ENCODE peak calls at places on chromosome 22, in eight cellular contexts. One of them, this sample, is unnamed.
A peak's percentile ranks its signal among the peaks of the same experiment; 100 is the strongest.

GRCh38 chr22:32080904-32081303 is 37.8 kb downstream of the SLC5A1 start:
- DNase-seq in mammary epithelial cell: peak; percentile 66
- DNase-seq in retinal pigment epithelial cell: no peak
- DNase-seq in brain microvascular endothelial cell: peak; percentile 36
- DNase-seq in GM13976: peak; percentile 62
- DNase-seq in kidney epithelial cell: no peak
- DNase-seq in Calu3: peak; percentile 55
- DNase-seq in A673: peak; percentile 69
- DNase-seq in this sample: peak; percentile 76

GRCh38 chr22:22877523-22878210 is 9.9 kb upstream of the IGLL5 start:
- DNase-seq in brain microvascular endothelial cell: peak; percentile 36
- DNase-seq in mammary epithelial cell: peak; percentile 17
- DNase-seq in GM13976: peak; percentile 57
- DNase-seq in Calu3: peak; percentile 79
- DNase-seq in A673: peak; percentile 76
- DNase-seq in kidney epithelial cell: peak; percentile 1
- DNase-seq in retinal pigment epithelial cell: peak; percentile 0
- DNase-seq in this sample: peak; percentile 83

GRCh38 chr22:45823331-45823730 is 151.7 kb downstream of the ATXN10 start:
- DNase-seq in Calu3: no peak
- DNase-seq in A673: no peak
- DNase-seq in kidney epithelial cell: no peak
- DNase-seq in mammary epithelial cell: no peak
- DNase-seq in brain microvascular endothelial cell: no peak
- DNase-seq in retinal pigment epithelial cell: no peak
- DNase-seq in GM13976: no peak
- DNase-seq in this sample: no peak

GRCh38 chr22:23380230-23380573 is 199.9 kb downstream of the IGLL1 start:
- DNase-seq in kidney epithelial cell: no peak
- DNase-seq in brain microvascular endothelial cell: no peak
- DNase-seq in mammary epithelial cell: no peak
- DNase-seq in Calu3: no peak
- DNase-seq in retinal pigment epithelial cell: no peak
- DNase-seq in A673: peak; percentile 37
- DNase-seq in GM13976: no peak
- DNase-seq in this sample: no peak

GRCh38 chr22:17785185-17786184 is 11.2 kb upstream of the BID start:
- DNase-seq in retinal pigment epithelial cell: no peak
- DNase-seq in brain microvascular endothelial cell: no peak
- DNase-seq in Calu3: peak; percentile 92
- DNase-seq in GM13976: peak; percentile 71
- DNase-seq in A673: peak; percentile 50
- DNase-seq in kidney epithelial cell: no peak
- DNase-seq in mammary epithelial cell: peak; percentile 39
- DNase-seq in this sample: peak; percentile 55

GRCh38 chr22:41822289-41823057 is 10.4 kb upstream of the SREBF2 start:
- DNase-seq in kidney epithelial cell: no peak
- DNase-seq in GM13976: peak; percentile 72
- DNase-seq in mammary epithelial cell: peak; percentile 86
- DNase-seq in Calu3: peak; percentile 40
- DNase-seq in brain microvascular endothelial cell: peak; percentile 61
- DNase-seq in A673: peak; percentile 64
- DNase-seq in retinal pigment epithelial cell: peak; percentile 42
- DNase-seq in this sample: peak; percentile 71

GRCh38 chr22:27667121-27667843 is 134.3 kb downstream of the MN1 start:
- DNase-seq in GM13976: no peak
- DNase-seq in mammary epithelial cell: no peak
- DNase-seq in Calu3: no peak
- DNase-seq in brain microvascular endothelial cell: no peak
- DNase-seq in kidney epithelial cell: peak; percentile 42
- DNase-seq in retinal pigment epithelial cell: no peak
- DNase-seq in A673: no peak
- DNase-seq in this sample: no peak

GRCh38 chr22:29259253-29259899 is 8.4 kb downstream of the RHBDD3 start:
- DNase-seq in GM13976: peak; percentile 37
- DNase-seq in kidney epithelial cell: no peak
- DNase-seq in Calu3: no peak
- DNase-seq in retinal pigment epithelial cell: no peak
- DNase-seq in mammary epithelial cell: no peak
- DNase-seq in A673: no peak
- DNase-seq in brain microvascular endothelial cell: no peak
- DNase-seq in this sample: no peak

GRCh38 chr22:45911601-45912271 is 65.2 kb downstream of the WNT7B start:
- DNase-seq in mammary epithelial cell: peak; percentile 67
- DNase-seq in kidney epithelial cell: no peak
- DNase-seq in A673: no peak
- DNase-seq in GM13976: no peak
- DNase-seq in Calu3: peak; percentile 81
- DNase-seq in retinal pigment epithelial cell: no peak
- DNase-seq in brain microvascular endothelial cell: no peak
- DNase-seq in this sample: peak; percentile 95

GRCh38 chr22:17931400-17931825 is 92.9 kb downstream of the MICAL3 start:
- DNase-seq in GM13976: no peak
- DNase-seq in Calu3: no peak
- DNase-seq in A673: no peak
- DNase-seq in kidney epithelial cell: no peak
- DNase-seq in brain microvascular endothelial cell: no peak
- DNase-seq in retinal pigment epithelial cell: no peak
- DNase-seq in mammary epithelial cell: no peak
- DNase-seq in this sample: peak; percentile 49

GRCh38 chr22:35399114-35399677 is 744 bp upstream of the MCM5 start:
- DNase-seq in GM13976: no peak
- DNase-seq in retinal pigment epithelial cell: no peak
- DNase-seq in brain microvascular endothelial cell: no peak
- DNase-seq in A673: peak; percentile 16
- DNase-seq in Calu3: peak; percentile 12
- DNase-seq in mammary epithelial cell: no peak
- DNase-seq in kidney epithelial cell: no peak
- DNase-seq in this sample: peak; percentile 13

GRCh38 chr22:22752199-22752555 is 107.8 kb downstream of the GGTLC2 start:
- DNase-seq in A673: no peak
- DNase-seq in retinal pigment epithelial cell: no peak
- DNase-seq in GM13976: no peak
- DNase-seq in mammary epithelial cell: no peak
- DNase-seq in brain microvascular endothelial cell: no peak
- DNase-seq in kidney epithelial cell: no peak
- DNase-seq in Calu3: no peak
- DNase-seq in this sample: no peak

GRCh38 chr22:29716814-29717213 is 3.0 kb upstream of the CABP7 start:
- DNase-seq in retinal pigment epithelial cell: no peak
- DNase-seq in Calu3: peak; percentile 89
- DNase-seq in kidney epithelial cell: peak; percentile 58
- DNase-seq in mammary epithelial cell: peak; percentile 59
- DNase-seq in A673: peak; percentile 59
- DNase-seq in GM13976: peak; percentile 74
- DNase-seq in brain microvascular endothelial cell: peak; percentile 66
- DNase-seq in this sample: peak; percentile 71

GRCh38 chr22:43561421-43562178 is 149.8 kb downstream of the MPPED1 start:
- DNase-seq in mammary epithelial cell: no peak
- DNase-seq in retinal pigment epithelial cell: no peak
- DNase-seq in Calu3: no peak
- DNase-seq in brain microvascular endothelial cell: no peak
- DNase-seq in A673: no peak
- DNase-seq in kidney epithelial cell: no peak
- DNase-seq in GM13976: no peak
- DNase-seq in this sample: no peak

GRCh38 chr22:28728621-28729313 is 12.9 kb downstream of the CHEK2 start:
- DNase-seq in Calu3: no peak
- DNase-seq in retinal pigment epithelial cell: no peak
- DNase-seq in A673: no peak
- DNase-seq in brain microvascular endothelial cell: no peak
- DNase-seq in GM13976: no peak
- DNase-seq in mammary epithelial cell: peak; percentile 30
- DNase-seq in kidney epithelial cell: no peak
- DNase-seq in this sample: peak; percentile 55

GRCh38 chr22:40920526-40920925 is 30.7 kb upstream of the RBX1 start:
- DNase-seq in retinal pigment epithelial cell: no peak
- DNase-seq in mammary epithelial cell: no peak
- DNase-seq in GM13976: no peak
- DNase-seq in brain microvascular endothelial cell: no peak
- DNase-seq in kidney epithelial cell: no peak
- DNase-seq in A673: no peak
- DNase-seq in Calu3: no peak
- DNase-seq in this sample: no peak

GRCh38 chr22:24333301-24333700 is 62.7 kb downstream of the SPECC1L start:
- DNase-seq in Calu3: no peak
- DNase-seq in brain microvascular endothelial cell: peak; percentile 44
- DNase-seq in retinal pigment epithelial cell: no peak
- DNase-seq in kidney epithelial cell: no peak
- DNase-seq in GM13976: no peak
- DNase-seq in A673: no peak
- DNase-seq in mammary epithelial cell: peak; percentile 54
- DNase-seq in this sample: no peak

GRCh38 chr22:17547995-17548755 is 15.1 kb upstream of the SLC25A18 start:
- DNase-seq in Calu3: no peak
- DNase-seq in retinal pigment epithelial cell: no peak
- DNase-seq in brain microvascular endothelial cell: no peak
- DNase-seq in mammary epithelial cell: no peak
- DNase-seq in GM13976: no peak
- DNase-seq in A673: no peak
- DNase-seq in kidney epithelial cell: no peak
- DNase-seq in this sample: no peak

GRCh38 chr22:25143161-25144076 is 56.2 kb upstream of the CRYBB3 start:
- DNase-seq in kidney epithelial cell: no peak
- DNase-seq in Calu3: no peak
- DNase-seq in GM13976: no peak
- DNase-seq in brain microvascular endothelial cell: no peak
- DNase-seq in retinal pigment epithelial cell: no peak
- DNase-seq in A673: no peak
- DNase-seq in mammary epithelial cell: no peak
- DNase-seq in this sample: no peak

GRCh38 chr22:38461057-38461413 is 6.0 kb upstream of the KCNJ4 start:
- DNase-seq in kidney epithelial cell: no peak
- DNase-seq in mammary epithelial cell: no peak
- DNase-seq in A673: peak; percentile 46
- DNase-seq in retinal pigment epithelial cell: no peak
- DNase-seq in GM13976: no peak
- DNase-seq in brain microvascular endothelial cell: no peak
- DNase-seq in Calu3: no peak
- DNase-seq in this sample: no peak

GRCh38 chr22:23237201-23237798 is 57.0 kb downstream of the BCR start:
- DNase-seq in kidney epithelial cell: no peak
- DNase-seq in Calu3: no peak
- DNase-seq in GM13976: no peak
- DNase-seq in brain microvascular endothelial cell: no peak
- DNase-seq in mammary epithelial cell: no peak
- DNase-seq in A673: peak; percentile 73
- DNase-seq in retinal pigment epithelial cell: no peak
- DNase-seq in this sample: no peak

GRCh38 chr22:46066691-46067090 is 83.6 kb upstream of the PPARA start:
- DNase-seq in kidney epithelial cell: no peak
- DNase-seq in GM13976: no peak
- DNase-seq in A673: peak; percentile 51
- DNase-seq in retinal pigment epithelial cell: no peak
- DNase-seq in Calu3: no peak
- DNase-seq in brain microvascular endothelial cell: no peak
- DNase-seq in mammary epithelial cell: peak; percentile 74
- DNase-seq in this sample: peak; percentile 78

GRCh38 chr22:31160328-31160978 is 471 bp downstream of the RNF185 start:
- DNase-seq in Calu3: no peak
- DNase-seq in brain microvascular endothelial cell: no peak
- DNase-seq in GM13976: no peak
- DNase-seq in kidney epithelial cell: no peak
- DNase-seq in mammary epithelial cell: no peak
- DNase-seq in A673: peak; percentile 34
- DNase-seq in retinal pigment epithelial cell: no peak
- DNase-seq in this sample: no peak

GRCh38 chr22:42986115-42986514 is 28.8 kb downstream of the PACSIN2 start:
- DNase-seq in brain microvascular endothelial cell: no peak
- DNase-seq in A673: no peak
- DNase-seq in Calu3: no peak
- DNase-seq in kidney epithelial cell: no peak
- DNase-seq in retinal pigment epithelial cell: no peak
- DNase-seq in mammary epithelial cell: no peak
- DNase-seq in GM13976: no peak
- DNase-seq in this sample: no peak

GRCh38 chr22:46637711-46638600 is 17.8 kb downstream of the GRAMD4 start:
- DNase-seq in kidney epithelial cell: no peak
- DNase-seq in Calu3: no peak
- DNase-seq in retinal pigment epithelial cell: no peak
- DNase-seq in mammary epithelial cell: no peak
- DNase-seq in brain microvascular endothelial cell: no peak
- DNase-seq in A673: no peak
- DNase-seq in GM13976: no peak
- DNase-seq in this sample: no peak

GRCh38 chr22:39559456-39560105 is 11.0 kb upstream of the CACNA1I start:
- DNase-seq in kidney epithelial cell: no peak
- DNase-seq in mammary epithelial cell: no peak
- DNase-seq in brain microvascular endothelial cell: no peak
- DNase-seq in A673: no peak
- DNase-seq in Calu3: peak; percentile 65
- DNase-seq in retinal pigment epithelial cell: no peak
- DNase-seq in GM13976: peak; percentile 70
- DNase-seq in this sample: no peak
- TF ChIP-seq CTCF in kidney epithelial cell: peak; percentile 66
- TF ChIP-seq CTCF in mammary epithelial cell: peak; percentile 55
- TF ChIP-seq CTCF in brain microvascular endothelial cell: peak; percentile 73
- TF ChIP-seq CTCF in A673: peak; percentile 59
- TF ChIP-seq CTCF in Calu3: peak; percentile 78
- TF ChIP-seq CTCF in retinal pigment epithelial cell: peak; percentile 68
- TF ChIP-seq CTCF in GM13976: peak; percentile 62
- TF ChIP-seq CTCF in this sample: peak; percentile 39

GRCh38 chr22:44702479-44703219 is 645 bp downstream of the PRR5 start:
- DNase-seq in brain microvascular endothelial cell: peak; percentile 17
- DNase-seq in GM13976: no peak
- DNase-seq in mammary epithelial cell: peak; percentile 36
- DNase-seq in A673: peak; percentile 67
- DNase-seq in retinal pigment epithelial cell: no peak
- DNase-seq in Calu3: peak; percentile 52
- DNase-seq in kidney epithelial cell: no peak
- DNase-seq in this sample: peak; percentile 16
- TF ChIP-seq CTCF in brain microvascular endothelial cell: peak; percentile 35
- TF ChIP-seq CTCF in GM13976: no peak
- TF ChIP-seq CTCF in mammary epithelial cell: peak; percentile 10
- TF ChIP-seq CTCF in A673: no peak
- TF ChIP-seq CTCF in retinal pigment epithelial cell: peak; percentile 13
- TF ChIP-seq CTCF in Calu3: no peak
- TF ChIP-seq CTCF in kidney epithelial cell: peak; percentile 30
- TF ChIP-seq CTCF in this sample: no peak

DNA sequence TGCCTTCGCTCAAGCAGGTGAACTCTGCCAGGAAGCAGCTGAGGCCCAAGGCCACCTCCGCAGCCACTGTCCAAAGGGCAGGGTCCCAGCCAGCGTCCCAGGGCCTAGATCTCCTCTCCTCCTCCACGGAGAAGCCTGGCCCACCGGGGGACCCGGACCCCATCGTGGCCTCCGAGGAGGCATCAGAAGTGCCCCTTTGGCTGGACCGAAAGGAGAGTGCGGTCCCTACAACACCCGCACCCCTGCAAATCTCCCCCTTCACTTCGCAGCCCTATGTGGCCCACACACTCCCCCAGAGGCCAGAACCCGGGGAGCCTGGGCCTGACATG is 123.4 kb downstream of the SEZ6L start:
- DNase-seq in mammary epithelial cell: no peak
- DNase-seq in GM13976: no peak
- DNase-seq in retinal pigment epithelial cell: no peak
- DNase-seq in brain microvascular endothelial cell: no peak
- DNase-seq in Calu3: no peak
- DNase-seq in A673: no peak
- DNase-seq in kidney epithelial cell: no peak
- DNase-seq in this sample: no peak
- TF ChIP-seq CTCF in mammary epithelial cell: no peak
- TF ChIP-seq CTCF in GM13976: no peak
- TF ChIP-seq CTCF in retinal pigment epithelial cell: no peak
- TF ChIP-seq CTCF in brain microvascular endothelial cell: no peak
- TF ChIP-seq CTCF in Calu3: no peak
- TF ChIP-seq CTCF in A673: no peak
- TF ChIP-seq CTCF in kidney epithelial cell: no peak
- TF ChIP-seq CTCF in this sample: no peak

GRCh38 chr22:33589297-33589696 is 331.0 kb downstream of the LARGE1 start:
- DNase-seq in brain microvascular endothelial cell: no peak
- DNase-seq in mammary epithelial cell: no peak
- DNase-seq in kidney epithelial cell: no peak
- DNase-seq in A673: no peak
- DNase-seq in Calu3: no peak
- DNase-seq in retinal pigment epithelial cell: no peak
- DNase-seq in GM13976: no peak
- DNase-seq in this sample: no peak
- TF ChIP-seq CTCF in brain microvascular endothelial cell: no peak
- TF ChIP-seq CTCF in mammary epithelial cell: no peak
- TF ChIP-seq CTCF in kidney epithelial cell: no peak
- TF ChIP-seq CTCF in A673: no peak
- TF ChIP-seq CTCF in Calu3: no peak
- TF ChIP-seq CTCF in retinal pigment epithelial cell: no peak
- TF ChIP-seq CTCF in GM13976: no peak
- TF ChIP-seq CTCF in this sample: no peak